ENCODE peak calls at places on chromosomes 13 and 19, in nine cellular contexts. W, O, P, B, U, S, D, T and K are unnamed samples.

GRCh38 chr19:7869453-7869909 is 4.7 kb downstream of the PRR36 start:
- DNase-seq in B (peak), P (peak), U (peak), O (no peak), S (peak), T (no peak), W (peak), D (no peak), K (peak)

GRCh38 chr13:35881360-35881759 is 249.8 kb downstream of the DCLK1 start:
- DNase-seq in W (no peak), U (no peak), T (no peak), B (no peak), O (no peak), D (no peak), P (no peak), S (no peak), K (no peak)

GRCh38 chr19:14150041-14150769 is 13.8 kb upstream of the ASF1B start:
- DNase-seq in P (no peak), S (peak), U (no peak), T (no peak), O (no peak), D (no peak), W (no peak), B (no peak), K (no peak)

GRCh38 chr19:36141039-36141914 is 1.4 kb downstream of the CAPNS1 start:
- DNase-seq in O (peak), S (peak), W (peak), B (peak), U (peak), T (peak), P (peak), D (peak), K (peak)

GRCh38 chr13:41970022-41970421 is 9.1 kb upstream of the VWA8 start:
- DNase-seq in U (no peak), O (no peak), W (no peak), P (no peak), T (no peak), S (no peak), D (no peak), B (no peak), K (no peak)

GRCh38 chr19:37874784-37875183 is 31.6 kb downstream of the WDR87 start:
- DNase-seq in W (no peak), U (peak), B (no peak), D (no peak), O (no peak), T (no peak), P (peak), S (no peak), K (no peak)

GRCh38 chr13:26663801-26664200 is 96.8 kb downstream of the GPR12 start:
- DNase-seq in U (no peak), B (peak), W (no peak), T (no peak), P (no peak), D (no peak), S (no peak), O (no peak), K (no peak)

GRCh38 chr19:57708641-57709354 is at the start of gene ZNF154:
- DNase-seq in T (peak), U (peak), W (peak), B (no peak), D (no peak), P (peak), O (no peak), S (peak), K (peak)

GRCh38 chr19:40433391-40434216 is 7.8 kb upstream of the SERTAD1 start:
- DNase-seq in T (peak), W (peak), P (peak), O (peak), S (peak), U (peak), D (peak), B (peak), K (peak)

GRCh38 chr19:11381535-11382369 is 2.4 kb downstream of the EPOR start:
- DNase-seq in T (peak), B (peak), D (peak), O (peak), W (peak), S (peak), P (peak), U (peak), K (no peak)

GRCh38 chr19:13053238-13053637 is 49.4 kb downstream of the LYL1 start:
- DNase-seq in S (no peak), W (no peak), O (no peak), B (no peak), P (no peak), T (no peak), D (no peak), U (no peak), K (no peak)

GRCh38 chr19:16470911-16471811 is 609 bp downstream of the EPS15L1 start:
- DNase-seq in P (peak), S (no peak), U (peak), T (no peak), D (no peak), W (peak), O (no peak), B (peak), K (no peak)

GRCh38 chr19:57314146-57314545 is 6.1 kb upstream of the ZNF543 start:
- DNase-seq in O (no peak), T (no peak), U (no peak), S (no peak), P (no peak), W (no peak), D (no peak), B (no peak), K (no peak)

GRCh38 chr13:113058988-113059850 is 46.4 kb upstream of the F7 start:
- DNase-seq in T (no peak), B (no peak), S (peak), D (no peak), U (no peak), W (no peak), P (no peak), O (peak), K (no peak)

GRCh38 chr13:108495686-108496363 is 133.6 kb upstream of the MYO16 start:
- DNase-seq in S (peak), U (peak), O (no peak), T (peak), B (no peak), D (no peak), P (peak), W (peak), K (no peak)

GRCh38 chr13:110965038-110965754 is 50.3 kb upstream of the ANKRD10 start:
- DNase-seq in S (no peak), W (no peak), U (peak), B (peak), D (no peak), P (no peak), T (peak), O (no peak), K (peak)

GRCh38 chr13:114130708-114131580 is 1.5 kb downstream of the RASA3 start:
- DNase-seq in O (peak), S (peak), T (peak), B (peak), D (peak), U (peak), W (peak), P (peak), K (peak)
- H3K27ac ChIP-seq in O (peak), S (peak), T (peak), B (peak), D (peak), U (peak), W (no peak), P (peak), K (peak)

GRCh38 chr13:97267418-97268059 is 45.4 kb downstream of the MBNL2 start:
- DNase-seq in O (no peak), P (peak), S (no peak), D (no peak), T (no peak), U (no peak), W (peak), B (no peak), K (no peak)

GRCh38 chr13:97264663-97265062 is 42.5 kb downstream of the MBNL2 start:
- DNase-seq in D (no peak), W (no peak), T (no peak), P (no peak), O (no peak), S (no peak), U (no peak), B (no peak), K (no peak)

GRCh38 chr13:97268772-97269171 is 46.6 kb downstream of the MBNL2 start:
- DNase-seq in U (no peak), D (no peak), T (no peak), O (peak), B (no peak), P (peak), S (no peak), W (no peak), K (no peak)

GRCh38 chr13:97266328-97266727 is 44.2 kb downstream of the MBNL2 start:
- DNase-seq in D (no peak), S (peak), P (peak), O (no peak), T (no peak), W (peak), U (no peak), B (no peak), K (no peak)

DNA sequence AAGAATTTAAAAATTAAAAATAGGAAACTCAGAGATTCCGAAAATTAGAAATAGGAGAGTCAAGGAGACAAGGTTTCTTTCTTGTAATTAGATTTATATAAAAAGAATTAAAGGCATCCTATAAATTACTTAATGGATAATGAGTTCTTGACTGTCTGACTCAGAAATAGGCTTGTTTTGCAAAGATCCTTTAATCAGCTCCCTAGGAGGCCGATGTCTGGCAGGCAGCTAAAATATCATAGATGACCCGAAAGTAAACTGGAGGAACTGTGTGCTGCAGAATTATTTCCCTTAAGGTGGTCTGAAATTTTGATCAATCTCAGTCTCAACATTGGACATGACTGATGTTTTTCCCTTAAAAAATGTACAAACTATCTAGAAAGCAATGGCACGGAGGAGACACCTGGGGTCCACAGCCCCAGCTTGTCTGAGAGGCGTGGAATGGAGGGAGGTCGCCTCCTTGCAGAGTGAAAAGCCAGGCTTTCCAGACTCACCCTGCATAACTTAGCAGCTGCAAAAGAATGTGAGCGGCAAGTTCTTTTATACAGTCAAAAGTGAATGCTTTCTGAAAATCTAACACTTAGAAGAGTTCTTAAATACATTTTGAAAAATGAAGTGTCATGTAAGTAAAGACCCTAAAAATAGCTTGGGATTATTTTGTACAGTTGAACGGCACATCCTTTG is 44.7 kb downstream of the MBNL2 start:
- DNase-seq in S (no peak), U (no peak), W (peak), P (peak), O (no peak), T (peak), B (no peak), D (no peak), K (no peak)
- H3K27ac ChIP-seq in S (peak), U (peak), W (no peak), P (peak), O (peak), T (peak), B (no peak), D (peak), K (no peak)

DNA sequence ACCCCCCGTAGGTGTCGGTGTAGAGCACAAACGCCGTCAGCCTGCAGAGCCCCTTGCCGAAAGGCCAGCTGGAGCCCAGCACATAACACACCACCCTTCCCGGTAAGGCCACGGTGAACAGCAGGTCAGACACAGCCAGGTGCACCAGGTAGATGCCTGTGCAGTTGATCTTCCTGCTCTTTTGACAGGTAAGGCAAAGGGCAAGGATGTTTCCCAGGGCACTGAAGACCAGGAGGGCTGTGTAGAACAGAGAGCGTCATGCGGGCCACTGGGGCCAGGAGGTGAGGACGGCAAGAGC is 92.6 kb upstream of the TM9SF2 start:
- DNase-seq in U (no peak), T (no peak), B (no peak), S (no peak), P (no peak), W (no peak), D (no peak), O (no peak), K (no peak)
- H3K27ac ChIP-seq in U (no peak), T (no peak), B (no peak), S (no peak), P (no peak), W (no peak), D (no peak), O (no peak), K (no peak)

GRCh38 chr19:55208880-55209429 is 346 bp downstream of the PTPRH start:
- DNase-seq in D (no peak), T (no peak), S (no peak), O (no peak), U (no peak), P (no peak), B (no peak), W (no peak), K (no peak)
- H3K27ac ChIP-seq in D (no peak), T (no peak), S (no peak), O (no peak), U (peak), P (no peak), B (peak), W (no peak), K (no peak)

DNA sequence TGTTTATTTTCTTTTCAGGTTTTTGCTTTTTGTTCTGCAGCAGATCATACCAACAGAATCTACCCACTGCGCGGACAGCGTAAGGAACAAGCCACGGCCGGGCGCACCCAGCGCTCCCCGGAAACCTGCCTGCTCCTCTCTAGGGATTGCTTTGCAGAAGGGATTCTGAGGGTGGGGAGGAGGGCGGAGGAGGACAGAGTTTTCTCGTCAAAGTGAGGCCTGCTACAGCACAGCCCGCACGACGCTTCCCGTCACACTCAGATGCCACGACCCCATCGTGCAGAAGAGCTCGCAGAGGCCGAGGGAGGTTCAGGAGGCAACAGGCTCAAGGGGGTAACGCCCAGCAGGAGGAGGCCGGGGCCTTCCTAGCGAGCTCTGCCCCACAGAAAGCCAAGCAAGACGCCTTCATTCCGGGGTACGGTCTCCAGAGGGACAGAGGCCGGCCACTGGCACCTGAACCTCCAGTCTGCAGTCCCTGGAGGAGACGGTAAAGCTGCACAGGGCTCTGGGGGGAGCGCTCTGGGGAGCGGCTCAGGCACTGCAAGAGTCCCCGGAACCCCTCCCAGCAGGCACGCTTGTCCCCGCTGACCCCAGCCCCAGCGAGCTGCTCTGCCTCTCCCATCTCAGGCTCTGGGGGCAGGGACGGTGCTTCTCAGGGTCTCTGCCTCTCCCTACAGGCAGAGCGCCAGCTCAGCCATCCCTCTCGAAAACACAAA is 6.9 kb downstream of the REXO1 start:
- DNase-seq in D (no peak), S (no peak), T (no peak), O (no peak), P (no peak), U (no peak), B (no peak), W (no peak), K (peak)
- H3K27ac ChIP-seq in D (no peak), S (peak), T (no peak), O (no peak), P (no peak), U (no peak), B (no peak), W (no peak), K (peak)

DNA sequence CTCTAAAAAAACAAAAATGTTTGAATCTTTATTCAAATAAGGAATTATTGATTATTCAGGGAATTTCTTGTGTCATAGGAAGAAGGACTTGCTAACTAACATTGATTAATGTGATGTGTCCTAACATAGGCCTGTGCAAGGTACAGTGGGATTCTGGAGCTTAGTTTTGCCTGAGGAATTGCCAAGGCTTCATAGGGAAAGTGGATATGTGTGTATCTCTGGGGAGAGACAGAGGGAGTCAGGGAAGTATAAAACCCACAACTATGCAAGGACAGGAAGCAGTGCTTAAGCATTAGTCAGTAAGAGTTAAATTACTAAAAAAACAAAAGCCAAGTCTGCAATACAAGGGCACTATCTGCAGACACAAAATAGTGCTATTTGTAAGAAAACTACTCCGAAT is 59.6 kb downstream of the WDFY2 start:
- DNase-seq in D (no peak), P (peak), O (no peak), U (no peak), S (no peak), W (no peak), T (peak), B (peak), K (no peak)
- H3K27ac ChIP-seq in D (no peak), P (peak), O (no peak), U (no peak), S (peak), W (no peak), T (peak), B (peak), K (peak)

GRCh38 chr13:75906315-75906714 is 270.2 kb downstream of the LMO7 start:
- DNase-seq in U (no peak), T (no peak), D (no peak), S (no peak), W (no peak), B (no peak), P (no peak), O (no peak), K (no peak)
- H3K27ac ChIP-seq in U (no peak), T (no peak), D (no peak), S (no peak), W (no peak), B (no peak), P (no peak), O (no peak), K (no peak)

GRCh38 chr13:75635621-75636338 is at the start of gene LMO7:
- DNase-seq in W (peak), U (peak), B (peak), D (peak), S (peak), P (peak), T (no peak), O (peak), K (peak)
- H3K27ac ChIP-seq in W (no peak), U (peak), B (peak), D (peak), S (peak), P (peak), T (peak), O (peak), K (no peak)

DNA sequence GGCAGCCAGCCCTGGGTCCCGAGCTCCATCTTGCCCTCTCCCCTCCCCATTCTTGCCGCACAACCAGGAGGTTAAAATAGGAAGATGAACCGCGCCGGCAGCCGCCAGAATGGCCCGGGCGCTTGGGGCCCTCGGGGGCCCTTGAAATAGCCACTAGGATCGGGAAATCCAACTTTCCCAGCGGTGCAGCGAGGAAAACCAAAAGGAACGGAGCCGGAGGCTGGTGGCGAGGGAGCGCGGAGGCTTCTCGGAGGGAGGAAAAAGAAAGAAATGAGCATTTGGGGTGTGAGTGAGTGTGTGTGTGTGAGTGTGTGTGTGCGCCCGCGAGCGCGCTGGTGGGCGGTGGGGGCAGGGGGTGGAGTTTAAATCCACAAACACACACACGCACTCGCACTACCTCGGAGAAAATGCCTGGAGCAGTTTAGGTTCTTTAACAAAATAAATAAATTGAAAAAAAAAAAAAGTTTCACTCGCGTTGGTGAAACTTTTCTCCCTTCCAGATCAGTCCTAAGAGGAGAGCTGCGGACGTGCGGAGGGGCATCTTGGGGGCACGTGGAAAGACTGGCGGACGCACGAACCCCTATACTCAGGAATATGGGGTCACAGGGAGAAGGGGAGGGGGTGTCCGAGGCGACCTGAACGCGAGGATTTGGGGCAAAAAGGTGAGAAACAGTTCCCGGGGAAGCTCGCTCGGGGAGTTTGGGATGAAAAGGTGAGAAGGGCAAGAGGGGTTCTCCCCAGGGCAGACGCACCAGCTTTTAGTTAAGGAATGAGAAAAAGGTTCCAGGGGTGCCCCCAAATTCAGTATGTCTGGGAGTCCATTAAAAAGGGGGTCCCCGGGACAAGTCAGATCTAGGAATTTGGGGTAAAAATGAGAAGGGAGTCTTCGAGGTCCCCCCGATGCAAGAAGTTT is 1.3 kb downstream of the RFX2 start:
- DNase-seq in O (peak), S (peak), W (peak), U (peak), B (peak), P (peak), D (peak), T (no peak), K (no peak)
- H3K27ac ChIP-seq in O (peak), S (peak), W (no peak), U (no peak), B (no peak), P (no peak), D (peak), T (no peak), K (peak)